ENCODE peak calls at places on chromosomes 2 and 18, in eight cellular contexts. E, W, Q, J, H, R, O and N are unnamed samples.

GRCh38 chr2:71852141-71852711 is 295.4 kb downstream of the CYP26B1 start:
- DNase-seq in E (no peak), W (no peak), Q (no peak), J (no peak), H (peak; percentile 7), R (no peak), O (no peak), N (no peak)

GRCh38 chr2:30684996-30685395 is 122.2 kb downstream of the CAPN13 start:
- DNase-seq in E (no peak), W (no peak), Q (no peak), J (no peak), H (no peak), R (no peak), O (no peak), N (no peak)

GRCh38 chr18:64592246-64592645 is 443.4 kb upstream of the LINC00305 start:
- DNase-seq in E (no peak), W (no peak), Q (no peak), J (no peak), H (no peak), R (no peak), O (no peak), N (no peak)

GRCh38 chr2:9388950-9389911 is 34.1 kb downstream of the ITGB1BP1 start:
- DNase-seq in E (no peak), W (no peak), Q (peak; percentile 74), J (no peak), H (no peak), R (no peak), O (no peak), N (no peak)

GRCh38 chr2:150041721-150042450 is 445.6 kb downstream of the RND3 start:
- DNase-seq in E (no peak), W (no peak), Q (peak; percentile 65), J (no peak), H (no peak), R (no peak), O (no peak), N (no peak)

GRCh38 chr18:59620381-59620780 is 76.8 kb downstream of the CCBE1 start:
- DNase-seq in E (no peak), W (no peak), Q (no peak), J (no peak), H (no peak), R (no peak), O (no peak), N (no peak)

GRCh38 chr2:6776125-6776524 is 89.6 kb downstream of the CMPK2 start:
- DNase-seq in E (no peak), W (no peak), Q (no peak), J (no peak), H (no peak), R (no peak), O (no peak), N (no peak)

GRCh38 chr2:197102202-197102601 is 175.7 kb upstream of the PGAP1 start:
- DNase-seq in E (no peak), W (no peak), Q (no peak), J (no peak), H (no peak), R (no peak), O (no peak), N (no peak)

GRCh38 chr18:59744271-59744721 is 47.1 kb upstream of the CCBE1 start:
- DNase-seq in E (peak; percentile 73), W (no peak), Q (no peak), J (no peak), H (no peak), R (no peak), O (no peak), N (no peak)

GRCh38 chr2:200454839-200455801 is 54.7 kb downstream of the KCTD18 start:
- DNase-seq in E (no peak), W (no peak), Q (no peak), J (no peak), H (no peak), R (no peak), O (no peak), N (no peak)

GRCh38 chr2:62178741-62179271 is 17.1 kb upstream of the B3GNT2 start:
- DNase-seq in E (no peak), W (no peak), Q (no peak), J (no peak), H (no peak), R (no peak), O (no peak), N (no peak)

GRCh38 chr18:9449580-9449979 is 25.7 kb upstream of the RALBP1 start:
- DNase-seq in E (no peak), W (no peak), Q (no peak), J (no peak), H (no peak), R (no peak), O (no peak), N (no peak)

GRCh38 chr2:23757686-23758433 is 169.1 kb downstream of the ATAD2B start:
- DNase-seq in E (peak; percentile 4), W (no peak), Q (no peak), J (no peak), H (no peak), R (no peak), O (no peak), N (no peak)

GRCh38 chr2:20617081-20617575 is 33.8 kb downstream of the HS1BP3 start:
- DNase-seq in E (no peak), W (no peak), Q (peak; percentile 41), J (no peak), H (peak; percentile 44), R (no peak), O (no peak), N (no peak)

GRCh38 chr2:238267884-238268680 is 20.3 kb downstream of the PER2 start:
- DNase-seq in E (no peak), W (no peak), Q (no peak), J (no peak), H (no peak), R (no peak), O (no peak), N (no peak)

GRCh38 chr2:67871696-67872320 is 191.0 kb downstream of the C1D start:
- DNase-seq in E (no peak), W (no peak), Q (no peak), J (no peak), H (no peak), R (no peak), O (no peak), N (no peak)

GRCh38 chr2:25304339-25304728 is 37.4 kb downstream of the DNMT3A start:
- DNase-seq in E (no peak), W (no peak), Q (no peak), J (no peak), H (no peak), R (no peak), O (no peak), N (no peak)

GRCh38 chr2:207126724-207127314 is 38.9 kb downstream of the KLF7 start:
- DNase-seq in E (no peak), W (no peak), Q (peak; percentile 25), J (no peak), H (no peak), R (no peak), O (no peak), N (no peak)

GRCh38 chr2:219679571-219679970 is 52.1 kb downstream of the SLC4A3 start:
- DNase-seq in E (no peak), W (no peak), Q (no peak), J (no peak), H (no peak), R (no peak), O (no peak), N (no peak)

GRCh38 chr2:29749843-29750242 is 171.5 kb downstream of the ALK start:
- DNase-seq in E (no peak), W (no peak), Q (no peak), J (peak; percentile 12), H (no peak), R (no peak), O (no peak), N (peak; percentile 98)

GRCh38 chr2:239747274-239747673 is 277.9 kb downstream of the NDUFA10 start:
- DNase-seq in E (no peak), W (no peak), Q (no peak), J (no peak), H (no peak), R (no peak), O (no peak), N (no peak)

GRCh38 chr2:179671314-179671713 is 190.1 kb downstream of the ZNF385B start:
- DNase-seq in E (no peak), W (no peak), Q (peak; percentile 60), J (no peak), H (no peak), R (no peak), O (no peak), N (no peak)

GRCh38 chr2:111704246-111704645 is 179.7 kb downstream of the ANAPC1 start:
- DNase-seq in E (peak; percentile 30), W (no peak), Q (peak; percentile 92), J (no peak), H (no peak), R (no peak), O (no peak), N (no peak)

GRCh38 chr2:9192712-9193111 is 13.9 kb upstream of the ASAP2 start:
- DNase-seq in E (no peak), W (no peak), Q (no peak), J (no peak), H (no peak), R (no peak), O (no peak), N (no peak)

GRCh38 chr2:144230057-144230451 is 289.9 kb downstream of the ZEB2 start:
- DNase-seq in E (no peak), W (no peak), Q (no peak), J (no peak), H (no peak), R (no peak), O (no peak), N (no peak)

GRCh38 chr2:40955635-40956034 is 503.7 kb upstream of the SLC8A1 start:
- DNase-seq in E (no peak), W (no peak), Q (no peak), J (no peak), H (no peak), R (no peak), O (no peak), N (no peak)

GRCh38 chr2:42906557-42907380 is 114.4 kb upstream of the HAAO start:
- DNase-seq in E (no peak), W (peak; percentile 75), Q (peak; percentile 86), J (peak; percentile 46), H (peak; percentile 57), R (no peak), O (no peak), N (peak; percentile 35)

GRCh38 chr2:19120941-19121750 is 237.3 kb downstream of the OSR1 start:
- DNase-seq in E (peak; percentile 22), W (no peak), Q (peak; percentile 87), J (no peak), H (no peak), R (no peak), O (no peak), N (no peak)

GRCh38 chr18:22670914-22671313 is 253.2 kb upstream of the CTAGE1 start:
- DNase-seq in E (no peak), W (no peak), Q (no peak), J (no peak), H (no peak), R (no peak), O (no peak), N (no peak)

GRCh38 chr2:105600037-105600442 is 144.7 kb upstream of the NCK2 start:
- DNase-seq in E (no peak), W (no peak), Q (no peak), J (no peak), H (no peak), R (no peak), O (no peak), N (no peak)

GRCh38 chr2:134142903-134143302 is 111.0 kb upstream of the MGAT5 start:
- DNase-seq in E (no peak), W (no peak), Q (no peak), J (no peak), H (no peak), R (no peak), O (no peak), N (no peak)

GRCh38 chr2:241673797-241674725 is 12.6 kb downstream of the DTYMK start:
- DNase-seq in E (no peak), W (peak; percentile 29), Q (peak; percentile 88), J (no peak), H (no peak), R (no peak), O (no peak), N (no peak)

GRCh38 chr18:36207326-36207725 is 20.0 kb downstream of the MOCOS start:
- DNase-seq in E (no peak), W (no peak), Q (no peak), J (no peak), H (no peak), R (no peak), O (no peak), N (no peak)

GRCh38 chr2:195898505-195898904 is 170.1 kb downstream of the DNAH7 start:
- DNase-seq in E (peak; percentile 91), W (peak; percentile 39), Q (peak; percentile 81), J (no peak), H (peak; percentile 54), R (no peak), O (no peak), N (peak; percentile 3)